ENCODE peak calls at places on chromosomes 16 and 17, in seven cellular contexts. U is glutamatergic neuron, T is esophagus squamous epithelium, P is NCI-H510A, V is left lobe of liver, G is GM20000, R is T-helper 17 cell. K is an unnamed sample.

GRCh38 chr17:15392326-15392739 is 50.9 kb upstream of the TEKT3 start:
- DNase-seq in U (no peak), T (no peak), P (no peak), V (no peak), G (no peak), R (no peak), K (peak)

GRCh38 chr16:85104821-85105391 is 7.4 kb downstream of the CIBAR2 start:
- DNase-seq in U (no peak), T (no peak), P (no peak), V (no peak), G (peak), R (no peak), K (no peak)

GRCh38 chr16:3029499-3030127 is 5.8 kb downstream of the THOC6 start:
- DNase-seq in U (no peak), T (no peak), P (no peak), V (no peak), G (peak), R (no peak), K (no peak)

GRCh38 chr17:12457493-12457892 is 208.2 kb upstream of the MYOCD start:
- DNase-seq in U (no peak), T (no peak), P (no peak), V (no peak), G (no peak), R (no peak), K (no peak)

GRCh38 chr17:80312621-80313135 is 52.0 kb downstream of the RNF213 start:
- DNase-seq in U (no peak), T (no peak), P (no peak), V (no peak), G (no peak), R (no peak), K (no peak)

GRCh38 chr17:35890774-35891155 is 10.6 kb upstream of the CCL5 start:
- DNase-seq in U (no peak), T (no peak), P (peak), V (no peak), G (peak), R (no peak), K (no peak)

GRCh38 chr17:7191571-7192270 is 12.6 kb upstream of the ASGR1 start:
- DNase-seq in U (peak), T (no peak), P (no peak), V (peak), G (no peak), R (no peak), K (no peak)

GRCh38 chr17:50212121-50212843 is 10.9 kb upstream of the COL1A1 start:
- DNase-seq in U (no peak), T (no peak), P (no peak), V (peak), G (no peak), R (no peak), K (no peak)

GRCh38 chr17:37440424-37440823 is 33.7 kb downstream of the TADA2A start:
- DNase-seq in U (no peak), T (no peak), P (no peak), V (no peak), G (no peak), R (no peak), K (no peak)

GRCh38 chr17:45809484-45809883 is 25.4 kb downstream of the CRHR1 start:
- DNase-seq in U (no peak), T (no peak), P (no peak), V (no peak), G (no peak), R (no peak), K (no peak)

GRCh38 chr16:4240624-4241023 is 1.3 kb downstream of the SRL start:
- DNase-seq in U (no peak), T (no peak), P (no peak), V (no peak), G (no peak), R (no peak), K (no peak)

GRCh38 chr17:63578769-63579111 is 22.0 kb upstream of the TACO1 start:
- DNase-seq in U (no peak), T (no peak), P (peak), V (no peak), G (no peak), R (no peak), K (no peak)

GRCh38 chr17:37791434-37791833 is 46.6 kb upstream of the HNF1B start:
- DNase-seq in U (no peak), T (no peak), P (no peak), V (no peak), G (peak), R (no peak), K (no peak)

GRCh38 chr17:47853616-47854015 is 2.7 kb upstream of the SP6 start:
- DNase-seq in U (no peak), T (no peak), P (no peak), V (no peak), G (no peak), R (no peak), K (no peak)

GRCh38 chr16:66270333-66270927 is 96.1 kb upstream of the CDH5 start:
- DNase-seq in U (peak), T (no peak), P (peak), V (peak), G (peak), R (peak), K (no peak)

GRCh38 chr16:2913603-2914002 is 1.9 kb downstream of the FLYWCH1 start:
- DNase-seq in U (no peak), T (no peak), P (no peak), V (no peak), G (no peak), R (no peak), K (no peak)

K was measured in stromal cell of bone marrow.